ENCODE peak calls at places on chromosomes 7 and 10, in seven cellular contexts. D, S, J, I, C, Q and Y are unnamed samples.

GRCh38 chr10:1070939-1071338 is 14.8 kb downstream of the WDR37 start:
- DNase-seq in J (no peak), D (no peak), S (no peak), I (no peak), C (no peak), Q (no peak), Y (no peak)

GRCh38 chr7:83684928-83685327 is 36.0 kb upstream of the SEMA3E start:
- DNase-seq in D (no peak), Q (no peak), I (no peak), S (no peak), C (no peak), J (no peak), Y (peak)

GRCh38 chr7:9718071-9718470 is 1255.6 kb upstream of the PHF14 start:
- DNase-seq in Q (no peak), S (no peak), D (no peak), J (no peak), C (no peak), I (no peak), Y (no peak)

GRCh38 chr7:116728413-116728812 is 56.4 kb downstream of the MET start:
- DNase-seq in I (no peak), S (no peak), J (no peak), Q (no peak), D (no peak), C (no peak), Y (no peak)

GRCh38 chr7:20193873-20194272 is 23.3 kb downstream of the MACC1 start:
- DNase-seq in S (no peak), D (no peak), I (no peak), C (no peak), Q (no peak), J (no peak), Y (no peak)

GRCh38 chr10:88865281-88865876 is 13.7 kb upstream of the ANKRD22 start:
- DNase-seq in I (no peak), Q (no peak), S (no peak), C (no peak), D (no peak), J (no peak), Y (no peak)

GRCh38 chr10:61993676-61994401 is 92.3 kb downstream of the ARID5B start:
- DNase-seq in Q (no peak), J (no peak), S (no peak), D (no peak), I (peak), C (no peak), Y (no peak)

GRCh38 chr10:71244638-71245419 is 32.5 kb downstream of the UNC5B start:
- DNase-seq in C (peak), Q (no peak), S (no peak), I (peak), D (peak), J (peak), Y (peak)

GRCh38 chr7:73623798-73624668 is at the start of gene MLXIPL:
- DNase-seq in Q (peak), I (no peak), C (peak), J (peak), D (peak), S (no peak), Y (peak)

GRCh38 chr7:20329389-20330175 is 1.1 kb upstream of the ITGB8 start:
- DNase-seq in I (peak), C (peak), J (peak), D (peak), S (no peak), Q (no peak), Y (peak)

GRCh38 chr7:1537631-1538412 is 7.3 kb downstream of the MAFK start:
- DNase-seq in S (no peak), Q (peak), C (peak), D (peak), I (peak), J (peak), Y (peak)

GRCh38 chr10:23110722-23111660 is 15.6 kb downstream of the MSRB2 start:
- DNase-seq in Q (no peak), I (no peak), D (no peak), S (no peak), J (no peak), C (peak), Y (no peak)

GRCh38 chr10:111836586-111836985 is 347.0 kb downstream of the GPAM start:
- DNase-seq in Q (no peak), J (no peak), S (no peak), C (no peak), I (peak), D (no peak), Y (no peak)

GRCh38 chr7:130872756-130873448 is 138.9 kb upstream of the KLF14 start:
- DNase-seq in D (no peak), C (no peak), S (no peak), J (no peak), Q (no peak), I (no peak), Y (no peak)